ENCODE peak calls at places on chromosome 11, in nine cellular contexts. One of them, this sample, is unnamed.

GRCh38 chr11:123227763-123228488 is 32.9 kb upstream of the CLMP start:
- DNase-seq in body of pancreas: no peak
- DNase-seq in cardiac muscle cell: no peak
- DNase-seq in tibial artery: no peak
- DNase-seq in neuronal stem cell: no peak
- DNase-seq in naive thymus-derived CD4-positive, alpha-beta T cell: no peak
- DNase-seq in OCI-LY7: no peak
- DNase-seq in adrenal gland: no peak
- DNase-seq in GM23338: no peak
- DNase-seq in this sample: no peak

GRCh38 chr11:96045622-96046456 is 121.9 kb upstream of the MTMR2 start:
- DNase-seq in body of pancreas: peak; percentile 60
- DNase-seq in cardiac muscle cell: peak; percentile 59
- DNase-seq in tibial artery: peak; percentile 81
- DNase-seq in neuronal stem cell: no peak
- DNase-seq in naive thymus-derived CD4-positive, alpha-beta T cell: no peak
- DNase-seq in OCI-LY7: no peak
- DNase-seq in adrenal gland: no peak
- DNase-seq in GM23338: peak; percentile 86
- DNase-seq in this sample: no peak

GRCh38 chr11:134331565-134332188 is at the start of gene GLB1L2:
- DNase-seq in body of pancreas: peak; percentile 85
- DNase-seq in cardiac muscle cell: peak; percentile 87
- DNase-seq in tibial artery: peak; percentile 80
- DNase-seq in neuronal stem cell: peak; percentile 75
- DNase-seq in naive thymus-derived CD4-positive, alpha-beta T cell: peak; percentile 78
- DNase-seq in OCI-LY7: no peak
- DNase-seq in adrenal gland: peak; percentile 80
- DNase-seq in GM23338: peak; percentile 88
- DNase-seq in this sample: peak; percentile 94

GRCh38 chr11:61532136-61533038 is 23.8 kb downstream of the LRRC10B start:
- DNase-seq in body of pancreas: peak; percentile 49
- DNase-seq in cardiac muscle cell: peak; percentile 47
- DNase-seq in tibial artery: no peak
- DNase-seq in neuronal stem cell: no peak
- DNase-seq in naive thymus-derived CD4-positive, alpha-beta T cell: peak; percentile 19
- DNase-seq in OCI-LY7: peak; percentile 49
- DNase-seq in adrenal gland: peak; percentile 66
- DNase-seq in GM23338: peak; percentile 85
- DNase-seq in this sample: peak; percentile 77

GRCh38 chr11:116109228-116109627 is 605.0 kb upstream of the CADM1 start:
- DNase-seq in body of pancreas: no peak
- DNase-seq in cardiac muscle cell: no peak
- DNase-seq in tibial artery: no peak
- DNase-seq in neuronal stem cell: no peak
- DNase-seq in naive thymus-derived CD4-positive, alpha-beta T cell: no peak
- DNase-seq in OCI-LY7: no peak
- DNase-seq in adrenal gland: peak; percentile 49
- DNase-seq in GM23338: no peak
- DNase-seq in this sample: no peak

GRCh38 chr11:117226388-117227385 is 5.2 kb downstream of the PCSK7 start:
- DNase-seq in body of pancreas: peak; percentile 69
- DNase-seq in cardiac muscle cell: peak; percentile 88
- DNase-seq in tibial artery: no peak
- DNase-seq in neuronal stem cell: peak; percentile 75
- DNase-seq in naive thymus-derived CD4-positive, alpha-beta T cell: peak; percentile 70
- DNase-seq in OCI-LY7: peak; percentile 85
- DNase-seq in adrenal gland: peak; percentile 79
- DNase-seq in GM23338: peak; percentile 90
- DNase-seq in this sample: no peak

GRCh38 chr11:87459351-87459750 is 421.6 kb downstream of the TMEM135 start:
- DNase-seq in body of pancreas: no peak
- DNase-seq in cardiac muscle cell: no peak
- DNase-seq in tibial artery: no peak
- DNase-seq in neuronal stem cell: no peak
- DNase-seq in naive thymus-derived CD4-positive, alpha-beta T cell: no peak
- DNase-seq in OCI-LY7: peak; percentile 56
- DNase-seq in adrenal gland: no peak
- DNase-seq in GM23338: no peak
- DNase-seq in this sample: no peak

GRCh38 chr11:25613899-25614298 is 718.0 kb upstream of the ANO3 start:
- DNase-seq in body of pancreas: no peak
- DNase-seq in cardiac muscle cell: no peak
- DNase-seq in tibial artery: no peak
- DNase-seq in neuronal stem cell: no peak
- DNase-seq in naive thymus-derived CD4-positive, alpha-beta T cell: no peak
- DNase-seq in OCI-LY7: no peak
- DNase-seq in adrenal gland: no peak
- DNase-seq in GM23338: no peak
- DNase-seq in this sample: no peak

GRCh38 chr11:119741369-119742262 is 12.6 kb upstream of the NECTIN1 start:
- DNase-seq in body of pancreas: peak; percentile 39
- DNase-seq in cardiac muscle cell: peak; percentile 71
- DNase-seq in tibial artery: no peak
- DNase-seq in neuronal stem cell: peak; percentile 56
- DNase-seq in naive thymus-derived CD4-positive, alpha-beta T cell: peak; percentile 42
- DNase-seq in OCI-LY7: peak; percentile 50
- DNase-seq in adrenal gland: no peak
- DNase-seq in GM23338: peak; percentile 80
- DNase-seq in this sample: peak; percentile 75

GRCh38 chr11:28153586-28153985 is 45.4 kb downstream of the METTL15 start:
- DNase-seq in body of pancreas: no peak
- DNase-seq in cardiac muscle cell: no peak
- DNase-seq in tibial artery: no peak
- DNase-seq in neuronal stem cell: no peak
- DNase-seq in naive thymus-derived CD4-positive, alpha-beta T cell: no peak
- DNase-seq in OCI-LY7: no peak
- DNase-seq in adrenal gland: no peak
- DNase-seq in GM23338: no peak
- DNase-seq in this sample: no peak

GRCh38 chr11:79982185-79982584 is 541.4 kb upstream of the TENM4 start:
- DNase-seq in body of pancreas: no peak
- DNase-seq in cardiac muscle cell: no peak
- DNase-seq in tibial artery: no peak
- DNase-seq in neuronal stem cell: no peak
- DNase-seq in naive thymus-derived CD4-positive, alpha-beta T cell: no peak
- DNase-seq in OCI-LY7: no peak
- DNase-seq in adrenal gland: no peak
- DNase-seq in GM23338: no peak
- DNase-seq in this sample: no peak

GRCh38 chr11:78050964-78051831 is 12.5 kb upstream of the THRSP start:
- DNase-seq in body of pancreas: no peak
- DNase-seq in cardiac muscle cell: no peak
- DNase-seq in tibial artery: no peak
- DNase-seq in neuronal stem cell: no peak
- DNase-seq in naive thymus-derived CD4-positive, alpha-beta T cell: no peak
- DNase-seq in OCI-LY7: no peak
- DNase-seq in adrenal gland: no peak
- DNase-seq in GM23338: peak; percentile 72
- DNase-seq in this sample: no peak

GRCh38 chr11:35146074-35146521 is 7.1 kb downstream of the CD44 start:
- DNase-seq in body of pancreas: no peak
- DNase-seq in cardiac muscle cell: no peak
- DNase-seq in tibial artery: no peak
- DNase-seq in neuronal stem cell: no peak
- DNase-seq in naive thymus-derived CD4-positive, alpha-beta T cell: no peak
- DNase-seq in OCI-LY7: no peak
- DNase-seq in adrenal gland: no peak
- DNase-seq in GM23338: no peak
- DNase-seq in this sample: no peak

GRCh38 chr11:7672960-7673723 is at the start of gene CYB5R2:
- DNase-seq in body of pancreas: peak; percentile 75
- DNase-seq in cardiac muscle cell: peak; percentile 68
- DNase-seq in tibial artery: peak; percentile 85
- DNase-seq in neuronal stem cell: peak; percentile 59
- DNase-seq in naive thymus-derived CD4-positive, alpha-beta T cell: no peak
- DNase-seq in OCI-LY7: no peak
- DNase-seq in adrenal gland: peak; percentile 66
- DNase-seq in GM23338: peak; percentile 80
- DNase-seq in this sample: peak; percentile 83

GRCh38 chr11:60310407-60310998 is 16.6 kb upstream of the MS4A6E start:
- DNase-seq in body of pancreas: no peak
- DNase-seq in cardiac muscle cell: no peak
- DNase-seq in tibial artery: peak; percentile 73
- DNase-seq in neuronal stem cell: no peak
- DNase-seq in naive thymus-derived CD4-positive, alpha-beta T cell: no peak
- DNase-seq in OCI-LY7: peak; percentile 33
- DNase-seq in adrenal gland: peak; percentile 58
- DNase-seq in GM23338: no peak
- DNase-seq in this sample: no peak

GRCh38 chr11:67442504-67443398 is 525 bp downstream of the CORO1B start:
- DNase-seq in body of pancreas: no peak
- DNase-seq in cardiac muscle cell: no peak
- DNase-seq in tibial artery: no peak
- DNase-seq in neuronal stem cell: no peak
- DNase-seq in naive thymus-derived CD4-positive, alpha-beta T cell: no peak
- DNase-seq in OCI-LY7: peak; percentile 29
- DNase-seq in adrenal gland: no peak
- DNase-seq in GM23338: no peak
- DNase-seq in this sample: no peak

GRCh38 chr11:121479839-121480238 is 27.1 kb upstream of the SORL1-AS1 start:
- DNase-seq in body of pancreas: no peak
- DNase-seq in cardiac muscle cell: peak; percentile 24
- DNase-seq in tibial artery: no peak
- DNase-seq in neuronal stem cell: no peak
- DNase-seq in naive thymus-derived CD4-positive, alpha-beta T cell: no peak
- DNase-seq in OCI-LY7: no peak
- DNase-seq in adrenal gland: no peak
- DNase-seq in GM23338: no peak
- DNase-seq in this sample: no peak

GRCh38 chr11:14542384-14542783 is 22.2 kb upstream of the PSMA1 start:
- DNase-seq in body of pancreas: no peak
- DNase-seq in cardiac muscle cell: no peak
- DNase-seq in tibial artery: no peak
- DNase-seq in neuronal stem cell: no peak
- DNase-seq in naive thymus-derived CD4-positive, alpha-beta T cell: no peak
- DNase-seq in OCI-LY7: no peak
- DNase-seq in adrenal gland: no peak
- DNase-seq in GM23338: no peak
- DNase-seq in this sample: no peak
- H3K4me1 ChIP-seq in body of pancreas: peaks cover 41% of the 10 kb centered on the region
- H3K4me1 ChIP-seq in cardiac muscle cell: no peaks in the 10 kb centered on the region
- H3K4me1 ChIP-seq in tibial artery: peaks cover 5% of the 10 kb centered on the region
- H3K4me1 ChIP-seq in neuronal stem cell: no peaks in the 10 kb centered on the region
- H3K4me1 ChIP-seq in naive thymus-derived CD4-positive, alpha-beta T cell: peaks cover 17% of the 10 kb centered on the region
- H3K4me1 ChIP-seq in OCI-LY7: no peaks in the 10 kb centered on the region
- H3K4me1 ChIP-seq in adrenal gland: no peaks in the 10 kb centered on the region
- H3K4me1 ChIP-seq in GM23338: peaks cover 33% of the 10 kb centered on the region
- H3K4me1 ChIP-seq in this sample: peaks cover 26% of the 10 kb centered on the region

DNA sequence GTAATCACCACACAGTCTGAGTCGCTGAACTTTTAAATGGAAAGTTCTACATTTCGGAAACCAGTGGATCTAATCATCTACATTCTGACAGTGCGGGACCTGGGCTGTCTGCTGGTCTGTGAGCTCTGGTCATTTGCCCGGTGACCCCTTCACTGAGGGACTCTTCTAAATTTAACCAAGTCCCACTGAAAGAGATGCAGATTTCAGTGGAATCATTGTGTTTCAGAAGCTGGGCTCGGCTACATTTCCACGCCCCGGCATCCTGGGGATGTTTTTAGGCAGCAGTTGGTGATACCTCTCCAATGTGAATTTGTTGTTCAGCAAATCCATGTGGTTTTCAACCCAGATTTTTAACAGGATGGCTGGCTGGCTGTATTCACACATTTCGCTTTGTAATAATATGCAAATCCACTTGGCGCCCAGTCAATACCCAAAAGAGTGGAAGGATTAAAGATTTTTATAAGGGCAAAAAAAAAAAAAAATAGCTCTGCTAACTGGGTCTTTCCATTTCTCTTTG is 145.5 kb upstream of the RASSF10 start:
- DNase-seq in body of pancreas: no peak
- DNase-seq in cardiac muscle cell: no peak
- DNase-seq in tibial artery: peak; percentile 38
- DNase-seq in neuronal stem cell: no peak
- DNase-seq in naive thymus-derived CD4-positive, alpha-beta T cell: no peak
- DNase-seq in OCI-LY7: no peak
- DNase-seq in adrenal gland: no peak
- DNase-seq in GM23338: no peak
- DNase-seq in this sample: no peak
- H3K4me3 ChIP-seq in body of pancreas: no peak overlapping the region
- H3K4me3 ChIP-seq in cardiac muscle cell: no peak overlapping the region
- H3K4me3 ChIP-seq in tibial artery: no peak overlapping the region
- H3K4me3 ChIP-seq in neuronal stem cell: no peak overlapping the region
- H3K4me3 ChIP-seq in naive thymus-derived CD4-positive, alpha-beta T cell: no peak overlapping the region
- H3K4me3 ChIP-seq in OCI-LY7: no peak overlapping the region
- H3K4me3 ChIP-seq in adrenal gland: no peak overlapping the region
- H3K4me3 ChIP-seq in GM23338: peak overlapping the region; percentile 30
- H3K4me3 ChIP-seq in this sample: no peak overlapping the region

DNA sequence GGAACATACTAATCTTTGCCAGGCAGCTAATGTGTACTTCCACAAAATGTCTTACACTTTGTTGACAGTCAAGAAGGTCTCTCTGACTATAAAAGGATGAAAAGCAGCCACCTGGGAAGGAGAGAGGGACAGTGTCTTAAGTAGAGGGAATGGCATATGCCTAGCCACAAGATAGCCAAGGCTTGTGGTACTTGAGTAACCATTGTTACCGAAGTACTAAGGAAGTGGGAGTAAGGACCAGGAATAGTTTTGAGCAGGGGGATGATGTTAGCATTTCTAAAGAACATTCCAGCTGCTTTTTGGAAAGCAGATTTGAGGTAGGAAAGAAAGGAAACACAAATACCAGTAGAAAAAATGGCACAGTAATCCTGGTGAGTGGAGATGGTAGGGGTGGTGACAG is 3.4 kb downstream of the TMEM126A start:
- DNase-seq in body of pancreas: no peak
- DNase-seq in cardiac muscle cell: no peak
- DNase-seq in tibial artery: no peak
- DNase-seq in neuronal stem cell: no peak
- DNase-seq in naive thymus-derived CD4-positive, alpha-beta T cell: no peak
- DNase-seq in OCI-LY7: no peak
- DNase-seq in adrenal gland: no peak
- DNase-seq in GM23338: peak; percentile 47
- DNase-seq in this sample: no peak
- H3K4me1 ChIP-seq in body of pancreas: peaks cover 31% of the 10 kb centered on the region
- H3K4me1 ChIP-seq in cardiac muscle cell: peaks cover 9% of the 10 kb centered on the region
- H3K4me1 ChIP-seq in tibial artery: peaks cover 20% of the 10 kb centered on the region
- H3K4me1 ChIP-seq in neuronal stem cell: no peaks in the 10 kb centered on the region
- H3K4me1 ChIP-seq in naive thymus-derived CD4-positive, alpha-beta T cell: peaks cover 14% of the 10 kb centered on the region
- H3K4me1 ChIP-seq in OCI-LY7: peaks cover 23% of the 10 kb centered on the region
- H3K4me1 ChIP-seq in adrenal gland: no peaks in the 10 kb centered on the region
- H3K4me1 ChIP-seq in GM23338: peaks cover 11% of the 10 kb centered on the region
- H3K4me1 ChIP-seq in this sample: peaks cover 17% of the 10 kb centered on the region

DNA sequence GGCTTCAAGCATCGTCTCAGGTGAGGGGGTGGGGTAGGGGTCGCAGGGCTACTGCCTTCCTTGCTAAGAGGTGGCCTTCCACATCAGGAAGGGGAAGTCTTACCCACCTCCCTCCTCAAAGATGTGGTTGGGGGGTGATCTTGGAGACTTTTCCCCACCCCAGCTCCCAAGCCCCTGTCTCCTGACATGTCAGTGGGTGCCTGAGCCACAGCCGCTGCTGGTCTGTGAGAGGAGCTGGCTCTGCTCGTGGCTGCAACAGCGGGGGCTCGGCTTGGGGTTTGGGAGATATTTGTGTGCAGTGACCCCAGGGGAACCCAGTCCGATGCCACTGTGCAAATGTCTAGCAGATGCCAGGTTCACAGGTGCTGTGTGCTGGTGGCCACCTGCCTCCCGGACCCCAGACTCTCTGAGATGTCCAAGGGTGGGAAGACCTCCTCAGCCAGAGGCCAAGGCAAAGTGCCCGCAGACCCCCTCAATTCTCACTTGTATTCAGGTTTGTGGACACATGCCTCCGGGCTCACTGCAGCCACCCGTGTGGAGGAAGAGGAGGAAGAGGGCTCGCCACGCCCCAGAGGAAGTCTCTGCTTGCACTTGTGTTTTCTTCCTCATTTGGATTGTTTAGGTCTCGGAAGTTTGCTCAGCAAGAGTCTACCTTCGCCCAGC is 1.9 kb downstream of the KCNQ1 start:
- DNase-seq in body of pancreas: no peak
- DNase-seq in cardiac muscle cell: no peak
- DNase-seq in tibial artery: no peak
- DNase-seq in neuronal stem cell: no peak
- DNase-seq in naive thymus-derived CD4-positive, alpha-beta T cell: peak; percentile 20
- DNase-seq in OCI-LY7: peak; percentile 64
- DNase-seq in adrenal gland: no peak
- DNase-seq in GM23338: no peak
- DNase-seq in this sample: peak; percentile 44
- H3K4me3 ChIP-seq in body of pancreas: no peak overlapping the region
- H3K4me3 ChIP-seq in cardiac muscle cell: no peak overlapping the region
- H3K4me3 ChIP-seq in tibial artery: no peak overlapping the region
- H3K4me3 ChIP-seq in neuronal stem cell: no peak overlapping the region
- H3K4me3 ChIP-seq in naive thymus-derived CD4-positive, alpha-beta T cell: peak overlapping the region; percentile 71
- H3K4me3 ChIP-seq in OCI-LY7: peak overlapping the region; percentile 41
- H3K4me3 ChIP-seq in adrenal gland: peak overlapping the region; percentile 79
- H3K4me3 ChIP-seq in GM23338: no peak overlapping the region
- H3K4me3 ChIP-seq in this sample: no peak overlapping the region